ENCODE peak calls at places on chromosomes 2 and 18, in nine cellular contexts. O is heart left ventricle; V is heart right ventricle; D is right atrium auricular region; J is lower lobe of right lung; E is hepatocyte; T is esophagus muscularis mucosa; Q is naive thymus-derived CD4-positive, alpha-beta T cell; S is effector memory CD4-positive, alpha-beta T cell. U is an unnamed sample.
A peak's percentile ranks its signal among the peaks of the same experiment; 100 is the strongest.

GRCh38 chr2:218733615-218734021 is 23.0 kb downstream of the TTLL4 start:
- DNase-seq in Q (no peak), D (peak; percentile 72), S (no peak), E (no peak), J (peak; percentile 66), T (no peak), V (no peak), O (no peak), U (no peak)

GRCh38 chr2:158482594-158482993 is 25.8 kb downstream of the PKP4 start:
- DNase-seq in Q (no peak), S (no peak), J (no peak), V (no peak), E (no peak), T (no peak), D (no peak), O (no peak), U (no peak)

GRCh38 chr2:119223521-119224390 is at the start of gene STEAP3:
- DNase-seq in D (peak; percentile 68), E (peak; percentile 86), O (peak; percentile 82), Q (no peak), V (peak; percentile 75), J (peak; percentile 82), S (no peak), T (no peak), U (no peak)

GRCh38 chr18:10524507-10525425 is 1.1 kb upstream of the NAPG start:
- DNase-seq in S (no peak), Q (no peak), T (no peak), V (no peak), J (no peak), D (no peak), O (no peak), E (no peak), U (no peak)

GRCh38 chr2:16664052-16664731 is 1.4 kb downstream of the CYRIA start:
- DNase-seq in V (peak; percentile 82), J (peak; percentile 54), S (no peak), E (peak; percentile 70), Q (no peak), T (peak; percentile 91), O (peak; percentile 74), D (no peak), U (peak; percentile 36)

GRCh38 chr2:195984951-195985726 is 83.5 kb downstream of the DNAH7 start:
- DNase-seq in O (no peak), Q (no peak), T (no peak), S (no peak), J (no peak), E (no peak), V (no peak), D (no peak), U (no peak)

GRCh38 chr2:190094471-190094870 is 31.9 kb upstream of the MSTN start:
- DNase-seq in Q (no peak), S (no peak), E (no peak), T (no peak), D (no peak), V (no peak), J (no peak), O (no peak), U (no peak)

GRCh38 chr2:166223298-166223697 is 95.5 kb upstream of the SCN1A start:
- DNase-seq in J (no peak), S (no peak), T (no peak), E (no peak), Q (no peak), D (no peak), V (no peak), O (no peak), U (no peak)

GRCh38 chr2:202035941-202036372 is 2.3 kb downstream of the FZD7 start:
- DNase-seq in O (no peak), S (no peak), E (no peak), J (no peak), V (no peak), Q (no peak), T (no peak), D (no peak), U (no peak)
- H3K27me3 ChIP-seq in O (peaks cover 24% of the 10 kb centered on the region), S (peaks cover 33% of the 10 kb centered on the region), E (no peaks in the 10 kb centered on the region), J (peaks cover 30% of the 10 kb centered on the region), V (peaks cover 94% of the 10 kb centered on the region), Q (peaks cover 28% of the 10 kb centered on the region), T (no peaks in the 10 kb centered on the region), D (no peaks in the 10 kb centered on the region), U (peaks cover 29% of the 10 kb centered on the region)

DNA sequence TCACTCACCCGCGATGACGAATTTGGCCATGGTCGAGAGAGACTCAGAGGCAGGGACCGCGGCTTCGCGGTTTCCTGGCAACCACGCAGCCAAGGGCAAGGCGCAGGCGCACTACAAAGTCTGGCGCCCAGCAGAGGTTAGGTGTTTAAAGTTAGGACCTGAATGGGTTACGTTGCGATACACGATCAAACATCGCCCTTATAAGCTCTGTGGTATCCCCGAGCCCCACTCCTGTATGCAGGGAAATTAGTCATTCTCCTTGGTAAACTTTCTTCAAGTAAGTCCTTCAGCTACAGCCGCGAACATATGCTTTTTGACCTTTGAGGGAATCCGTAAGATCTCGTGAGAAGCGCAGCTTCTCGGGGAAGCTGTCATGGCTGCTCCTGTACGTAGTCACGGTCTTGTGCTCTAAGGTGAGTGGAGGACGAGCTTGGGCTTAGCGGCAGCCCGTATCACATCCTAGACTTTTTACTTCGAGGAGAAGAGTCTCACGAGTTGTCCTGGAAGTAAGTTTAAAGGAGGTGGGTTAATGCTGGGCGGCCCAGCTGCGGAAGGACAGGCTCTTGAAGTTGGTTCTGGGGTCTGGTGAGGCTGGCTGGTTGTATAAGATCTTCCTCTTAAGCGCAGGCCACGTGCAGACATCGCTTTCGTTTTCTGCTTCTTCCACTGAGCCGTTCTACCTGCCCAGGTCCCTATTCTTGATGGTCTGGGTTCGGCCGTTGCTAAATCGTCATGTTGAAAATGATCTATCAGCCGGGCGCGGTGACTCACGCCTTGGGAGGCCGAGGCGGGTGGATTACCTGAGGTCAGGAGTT is at the start of the genes FASTKD2 and MDH1B:
- DNase-seq in V (peak; percentile 88), D (peak; percentile 94), O (peak; percentile 85), T (peak; percentile 97), Q (peak; percentile 84), J (peak; percentile 90), S (peak; percentile 77), E (peak; percentile 91), U (peak; percentile 89)
- H3K27ac ChIP-seq in V (peak within 1 kb of the TSS; percentile 90), D (peak within 1 kb of the TSS; percentile 89), O (peak within 1 kb of the TSS; percentile 90), T (peak within 1 kb of the TSS; percentile 89), Q (peak within 1 kb of the TSS; percentile 95), J (peak within 1 kb of the TSS; percentile 92), S (peak within 1 kb of the TSS; percentile 91), E (peak within 1 kb of the TSS; percentile 96), U (peak within 1 kb of the TSS; percentile 87)

GRCh38 chr2:176101216-176101845 is 1.7 kb downstream of the HOXD12 start:
- DNase-seq in D (no peak), E (no peak), Q (no peak), J (no peak), T (no peak), V (no peak), S (no peak), O (no peak), U (no peak)
- H3K27me3 ChIP-seq in D (peaks cover 67% of the 10 kb centered on the region), E (peaks cover 99% of the 10 kb centered on the region), Q (peaks cover 56% of the 10 kb centered on the region), J (peaks cover 100% of the 10 kb centered on the region), T (peaks cover 92% of the 10 kb centered on the region), V (peaks cover 100% of the 10 kb centered on the region), S (peaks cover 98% of the 10 kb centered on the region), O (peaks cover 100% of the 10 kb centered on the region), U (peaks cover 95% of the 10 kb centered on the region)

DNA sequence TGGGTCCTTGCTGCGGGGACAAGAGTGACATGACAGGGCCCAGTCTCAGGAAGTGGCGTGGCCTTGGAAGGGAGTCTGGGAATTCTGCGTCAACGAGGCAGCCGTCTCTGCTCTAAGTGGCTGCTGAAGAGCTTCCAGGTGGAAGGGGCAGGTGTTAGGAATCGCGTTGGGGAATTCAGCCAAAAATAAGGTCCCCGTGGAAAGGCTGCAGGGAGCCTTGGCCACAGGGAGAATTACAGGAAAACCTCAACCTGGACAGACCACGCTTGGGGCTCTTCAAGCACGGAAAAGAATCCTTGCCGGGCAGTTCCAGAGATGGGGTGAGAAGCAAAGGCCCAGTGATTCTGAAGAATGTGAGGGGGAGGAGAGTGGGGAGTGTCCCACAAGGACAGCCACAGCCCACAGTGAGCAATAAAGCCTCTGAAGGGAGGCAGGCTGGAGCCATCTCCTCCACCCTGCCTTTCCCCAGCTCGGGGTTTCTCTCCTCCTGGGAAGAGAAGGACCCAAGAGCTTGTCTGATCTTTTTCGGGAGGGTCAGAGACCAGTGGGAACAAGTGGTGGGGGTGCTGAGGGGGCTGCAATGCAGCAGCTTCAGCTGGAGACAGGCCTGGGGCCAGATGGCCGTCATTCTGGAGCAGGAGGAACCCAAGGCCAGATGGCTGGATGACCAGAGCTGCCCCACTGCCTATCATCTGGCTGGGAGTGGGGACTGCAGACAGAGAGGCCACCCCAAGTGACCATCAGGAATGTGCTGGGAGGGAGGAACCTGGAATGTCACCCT is 106.4 kb upstream of the SMAD2 start:
- DNase-seq in O (no peak), Q (no peak), T (no peak), S (no peak), J (no peak), E (no peak), V (no peak), D (no peak), U (no peak)
- H3K27ac ChIP-seq in O (no peak overlapping the region), Q (no peak overlapping the region), T (no peak overlapping the region), S (no peak overlapping the region), J (peak overlapping the region; percentile 31), E (no peak overlapping the region), V (no peak overlapping the region), D (peak overlapping the region; percentile 0), U (no peak overlapping the region)

DNA sequence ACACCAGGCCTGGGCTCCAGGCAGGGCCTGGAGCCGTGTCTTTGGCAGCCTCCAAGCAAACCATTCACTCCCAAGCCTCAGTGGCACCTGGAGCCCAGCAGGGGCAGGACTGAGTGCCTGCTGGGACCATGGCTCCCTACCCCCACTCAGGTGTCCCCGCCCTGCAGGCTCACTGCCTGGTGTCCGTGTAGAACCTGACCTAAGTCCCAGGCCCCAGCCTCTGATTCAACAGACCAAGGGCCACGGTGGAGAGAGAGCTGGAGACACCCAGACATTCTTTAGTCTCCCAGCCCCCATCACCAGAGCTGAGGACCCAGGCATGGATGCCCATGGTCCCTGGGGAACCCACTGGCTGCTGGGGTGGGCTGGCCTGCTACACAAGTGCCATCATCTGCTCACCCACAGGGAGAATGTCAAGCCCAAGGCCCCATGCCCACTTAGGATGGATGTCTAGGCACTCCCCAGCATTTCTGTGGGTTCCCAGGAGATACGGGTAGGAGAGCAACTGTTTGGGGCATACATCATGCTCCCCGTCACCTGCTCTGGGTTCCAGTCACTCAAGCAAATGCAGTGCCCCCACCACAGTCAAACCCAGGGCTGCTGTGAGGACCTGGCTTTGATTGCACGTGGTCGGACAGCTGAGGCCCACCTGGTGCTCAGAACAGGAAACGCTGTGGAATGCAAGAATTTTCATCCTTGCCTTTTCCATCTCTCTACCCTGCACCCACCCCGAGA is 42.9 kb upstream of the ATG16L1 start:
- DNase-seq in O (no peak), E (peak; percentile 25), J (no peak), D (no peak), Q (no peak), V (no peak), S (no peak), T (no peak), U (no peak)
- H3K27me3 ChIP-seq in O (no peaks in the 10 kb centered on the region), E (no peaks in the 10 kb centered on the region), J (no peaks in the 10 kb centered on the region), D (no peaks in the 10 kb centered on the region), Q (no peaks in the 10 kb centered on the region), V (no peaks in the 10 kb centered on the region), S (no peaks in the 10 kb centered on the region), T (no peaks in the 10 kb centered on the region), U (no peaks in the 10 kb centered on the region)

DNA sequence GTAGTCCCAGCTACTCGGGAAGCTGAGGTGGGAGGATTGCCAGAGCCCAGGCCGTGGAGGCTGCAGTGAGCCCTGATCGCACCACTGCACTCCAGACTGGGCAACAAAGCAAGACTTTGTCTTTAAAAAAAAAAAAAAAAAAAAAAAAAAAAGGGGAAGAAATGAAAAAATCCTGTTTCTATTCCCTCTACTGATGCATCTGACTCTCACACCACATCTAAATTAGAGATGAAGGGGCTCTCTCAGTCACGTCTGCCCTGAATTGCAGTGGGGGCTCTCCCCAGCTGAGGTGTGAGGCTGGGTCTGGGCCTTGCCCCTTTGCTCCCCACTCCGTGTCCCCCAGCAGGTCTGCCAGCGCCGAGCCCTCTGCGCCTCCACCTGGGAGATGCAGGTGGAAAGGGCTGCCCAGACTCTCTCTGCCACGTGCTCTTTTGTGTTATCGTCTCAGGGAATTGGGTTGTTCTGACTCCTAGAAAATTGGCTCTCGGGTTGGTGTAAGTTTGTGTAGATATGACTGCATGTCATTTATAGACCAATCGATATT is 30.2 kb downstream of the TRAPPC12 start:
- DNase-seq in Q (no peak), E (no peak), J (no peak), D (no peak), T (no peak), O (no peak), V (no peak), S (no peak), U (no peak)
- H3K27ac ChIP-seq in Q (no peak overlapping the region), E (no peak overlapping the region), J (no peak overlapping the region), D (no peak overlapping the region), T (no peak overlapping the region), O (no peak overlapping the region), V (no peak overlapping the region), S (no peak overlapping the region), U (no peak overlapping the region)

U was measured in CD8-positive, alpha-beta memory T cell.